ENCODE peak calls at places on chromosomes 11 and 22, in five cellular contexts. K is omental fat pad; X is stimulated activated CD8-positive, alpha-beta memory T cell treated with anti-CD3 and anti-CD28 coated beads, Interleukin-7, amount 100 ng/mL, for 48 hours; Q is HS-5; T is effector memory CD8-positive, alpha-beta T cell. D is an unnamed sample.

GRCh38 chr22:26479043-26479791 is 4.4 kb downstream of the HPS4 start:
- DNase-seq in K (no peak), X (no peak), Q (no peak), T (no peak), D (no peak)

GRCh38 chr11:107691003-107691402 is 20.9 kb downstream of the SLN start:
- DNase-seq in K (no peak), X (no peak), Q (peak; percentile 22), T (no peak), D (no peak)

GRCh38 chr22:46057762-46058420 is 80.9 kb upstream of the WNT7B start:
- DNase-seq in K (peak; percentile 22), X (no peak), Q (no peak), T (no peak), D (no peak)

GRCh38 chr11:15288801-15289342 is 174.1 kb downstream of the INSC start:
- DNase-seq in K (no peak), X (no peak), Q (no peak), T (no peak), D (no peak)

GRCh38 chr11:106249857-106250256 is 172.4 kb downstream of the AASDHPPT start:
- DNase-seq in K (no peak), X (no peak), Q (no peak), T (no peak), D (no peak)

GRCh38 chr11:121389651-121390050 is 62.5 kb upstream of the SORL1 start:
- DNase-seq in K (no peak), X (no peak), Q (no peak), T (no peak), D (no peak)

GRCh38 chr22:19807914-19808872 is 46.5 kb downstream of the GNB1L start:
- DNase-seq in K (no peak), X (no peak), Q (no peak), T (no peak), D (no peak)

GRCh38 chr22:29202231-29203192 is 3.2 kb upstream of the EMID1 start:
- DNase-seq in K (no peak), X (peak; percentile 61), Q (no peak), T (peak; percentile 56), D (peak; percentile 50)

GRCh38 chr11:82906236-82906635 is 4.7 kb downstream of the DDIAS start:
- DNase-seq in K (no peak), X (no peak), Q (no peak), T (no peak), D (no peak)